ENCODE peak calls at places on chromosomes 13 and 19, in ten cellular contexts. S is AG09309, X is tibial artery, M is lower lobe of right lung, W is right cardiac atrium, U is WERI-Rb-1, D is A549, J is fibroblast of lung, P is BE2C, Q is pancreas. H is an unnamed sample.

GRCh38 chr19:47315125-47315821 is 5.6 kb downstream of the C5AR1 start:
- DNase-seq in J (peak), M (peak), S (peak), X (peak), U (no peak), W (peak), P (no peak), D (peak), Q (no peak), H (peak)

GRCh38 chr19:15195987-15196682 is 4.7 kb downstream of the NOTCH3 start:
- DNase-seq in S (no peak), D (no peak), U (peak), M (peak), X (peak), P (no peak), W (peak), Q (peak), J (no peak), H (no peak)

GRCh38 chr13:72221276-72221962 is 354.4 kb upstream of the DACH1 start:
- DNase-seq in P (peak), W (peak), U (peak), Q (peak), S (no peak), M (peak), J (no peak), D (peak), X (no peak), H (peak)

GRCh38 chr13:30881191-30881651 is 24.9 kb upstream of the MEDAG start:
- DNase-seq in U (no peak), J (peak), P (no peak), W (peak), M (no peak), S (no peak), X (peak), D (no peak), Q (no peak), H (no peak)

GRCh38 chr19:33407140-33407551 is 33.6 kb downstream of the CEBPG start:
- DNase-seq in J (no peak), D (no peak), U (no peak), W (no peak), M (no peak), S (no peak), Q (no peak), P (no peak), X (no peak), H (no peak)

GRCh38 chr13:43153436-43154082 is 130.2 kb downstream of the DNAJC15 start:
- DNase-seq in M (no peak), X (no peak), U (no peak), P (no peak), W (no peak), J (peak), S (peak), Q (no peak), D (peak), H (no peak)

GRCh38 chr19:39046037-39046821 is 13.9 kb upstream of the FBXO27 start:
- DNase-seq in S (no peak), P (peak), Q (no peak), W (no peak), U (peak), M (no peak), D (no peak), J (no peak), X (no peak), H (peak)

GRCh38 chr19:41933693-41934426 is 5.6 kb upstream of the ERFL start:
- DNase-seq in U (no peak), P (no peak), D (no peak), W (no peak), S (no peak), X (no peak), M (no peak), J (no peak), Q (no peak), H (peak)

GRCh38 chr19:19821366-19822147 is at the start of gene ZNF506:
- DNase-seq in M (peak), W (peak), X (peak), U (peak), P (peak), J (peak), D (peak), Q (peak), S (peak), H (peak)

GRCh38 chr13:41942462-41943094 is 18.3 kb downstream of the VWA8 start:
- DNase-seq in U (peak), M (no peak), S (no peak), W (no peak), D (peak), J (peak), X (no peak), Q (no peak), P (peak), H (peak)

GRCh38 chr19:56947206-56947605 is 106.7 kb upstream of the PEG3 start:
- DNase-seq in S (no peak), U (no peak), D (no peak), P (no peak), W (no peak), J (no peak), Q (no peak), X (no peak), M (no peak), H (no peak)

GRCh38 chr19:2055871-2056809 is 5.1 kb upstream of the MKNK2 start:
- DNase-seq in Q (no peak), S (peak), J (peak), M (no peak), D (no peak), W (peak), X (peak), U (no peak), P (no peak), H (no peak)
- H3K4me3 ChIP-seq in Q (no peak), S (peak), J (no peak), M (peak), D (peak), W (no peak), X (peak), U (no peak), P (no peak), H (no peak)

GRCh38 chr13:97559981-97560380 is 126.0 kb downstream of the RAP2A start:
- DNase-seq in U (no peak), S (no peak), Q (no peak), M (no peak), J (no peak), X (no peak), P (no peak), D (no peak), W (no peak), H (no peak)

GRCh38 chr13:97561182-97561581 is 127.2 kb downstream of the RAP2A start:
- DNase-seq in S (no peak), P (no peak), W (no peak), X (no peak), U (no peak), M (no peak), Q (no peak), J (no peak), D (no peak), H (no peak)

GRCh38 chr13:97559030-97559429 is 125.1 kb downstream of the RAP2A start:
- DNase-seq in W (no peak), P (no peak), U (no peak), Q (no peak), J (no peak), D (no peak), M (no peak), X (no peak), S (no peak), H (no peak)

GRCh38 chr13:97564929-97565328 is 131.0 kb downstream of the RAP2A start:
- DNase-seq in D (no peak), P (no peak), J (no peak), M (no peak), W (no peak), X (no peak), U (no peak), S (no peak), Q (no peak), H (no peak)

GRCh38 chr13:97562962-97563361 is 129.0 kb downstream of the RAP2A start:
- DNase-seq in P (no peak), X (no peak), J (no peak), W (no peak), Q (no peak), D (no peak), U (no peak), S (no peak), M (no peak), H (no peak)
- H3K4me3 ChIP-seq in P (no peak), X (no peak), J (no peak), W (no peak), Q (no peak), D (no peak), U (no peak), S (no peak), M (no peak), H (no peak)

DNA sequence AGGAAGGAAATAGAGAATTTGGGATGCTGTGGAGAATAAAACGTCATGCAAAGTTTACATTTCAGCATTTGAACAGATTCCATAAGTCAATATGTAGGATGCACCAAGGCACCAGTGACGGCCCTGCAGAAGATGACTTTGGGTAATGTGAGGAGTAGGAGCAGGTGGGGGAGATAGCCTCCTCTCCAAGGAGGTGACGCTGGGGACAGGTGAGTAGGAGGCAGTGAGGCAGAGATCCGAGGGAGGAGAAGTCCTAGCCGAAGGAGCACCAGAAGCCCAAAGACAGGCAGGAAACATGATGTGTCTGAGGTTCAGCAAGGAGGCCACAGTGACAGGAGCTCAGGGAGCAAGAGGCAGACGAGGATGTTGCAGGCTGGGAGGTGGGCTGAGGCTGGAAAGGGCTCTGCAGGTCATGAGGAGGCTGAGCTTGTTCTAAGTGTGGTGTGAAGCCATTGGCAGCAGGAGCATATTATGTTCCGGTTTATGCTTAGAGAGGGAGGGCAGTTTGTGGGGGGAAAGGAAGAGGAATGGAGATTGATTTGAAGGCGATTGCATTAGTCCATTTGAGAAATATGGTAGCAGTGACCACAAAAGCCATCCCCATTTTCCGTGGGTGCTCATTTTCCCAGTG is 55.7 kb upstream of the C1QTNF9 start:
- DNase-seq in M (no peak), P (no peak), D (no peak), W (no peak), Q (no peak), U (no peak), J (no peak), S (no peak), X (no peak), H (no peak)
- H3K4me3 ChIP-seq in M (peak), P (no peak), D (no peak), W (no peak), Q (no peak), U (no peak), J (no peak), S (no peak), X (no peak), H (peak)

GRCh38 chr19:58067240-58067912 is 8.3 kb downstream of the ZNF135 start:
- DNase-seq in J (peak), Q (no peak), M (no peak), U (no peak), D (no peak), X (no peak), P (no peak), S (no peak), W (no peak), H (no peak)
- H3K4me3 ChIP-seq in J (no peak), Q (no peak), M (no peak), U (no peak), D (no peak), X (no peak), P (no peak), S (no peak), W (no peak), H (no peak)

DNA sequence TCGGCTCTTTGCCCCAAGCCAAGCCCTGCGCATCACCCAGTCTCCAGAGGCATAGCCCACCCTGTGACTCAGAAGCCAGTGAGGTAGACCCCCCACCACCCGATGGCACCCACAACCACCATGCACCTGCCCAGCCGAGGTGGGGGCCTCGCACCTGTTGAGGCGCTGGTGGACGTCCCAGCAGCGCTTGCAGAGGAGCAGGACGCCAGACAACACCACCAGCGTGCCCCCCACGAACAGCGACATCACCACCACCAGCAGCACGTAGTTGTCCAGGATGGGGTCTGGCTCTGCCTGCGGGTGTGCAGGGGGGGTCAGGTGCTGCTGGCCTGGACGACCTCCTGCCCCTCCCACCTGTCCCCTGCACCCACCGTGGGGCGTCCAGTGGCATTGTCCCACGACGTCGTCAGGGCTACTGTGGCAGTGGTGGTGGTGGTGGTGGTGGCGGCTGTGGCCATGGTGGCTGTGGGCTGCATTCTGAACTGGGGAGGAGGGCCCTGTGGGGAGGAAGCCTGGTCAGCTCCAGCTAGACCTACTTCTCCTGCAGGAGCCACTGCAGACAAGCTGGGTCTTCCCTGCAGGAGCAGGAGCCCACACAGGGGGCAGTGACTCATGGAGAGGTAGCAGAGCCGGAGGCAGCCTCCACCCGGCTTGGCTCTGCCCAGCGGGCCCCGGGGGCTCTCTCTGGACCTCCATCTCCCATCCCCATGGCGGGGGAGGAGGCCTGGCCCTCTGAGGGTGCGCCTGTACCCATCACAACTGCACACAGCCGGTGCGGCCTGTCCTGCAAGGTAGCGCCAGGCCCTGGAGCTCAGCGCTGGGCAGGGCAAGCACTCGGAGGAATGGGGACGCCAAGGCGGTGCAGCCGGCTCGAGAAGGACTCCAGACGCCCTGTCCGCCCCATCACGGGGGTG is 1.9 kb downstream of the CBARP start:
- DNase-seq in W (no peak), M (no peak), X (no peak), U (no peak), P (no peak), Q (no peak), J (no peak), S (no peak), D (no peak), H (no peak)
- H3K4me3 ChIP-seq in W (no peak), M (no peak), X (no peak), U (peak), P (peak), Q (no peak), J (no peak), S (peak), D (peak), H (no peak)

H was measured in NB4.